ENCODE peak calls at places on chromosome 2, in nine cellular contexts. K is HCT116, I is HepG2, E is K562, X is A549, S is HL-60, N is GM12878, B is GM23338, W is SK-N-SH. O is an unnamed sample.

GRCh38 chr2:135913726-135914365 is 37.6 kb upstream of the MCM6 start:
- DNase-seq in S (no peak), E (peak), N (no peak), X (peak), I (peak), W (peak), B (peak), K (peak), O (peak)

GRCh38 chr2:146985753-146986152 is 859.1 kb upstream of the ACVR2A start:
- DNase-seq in N (no peak), X (no peak), E (no peak), S (no peak), W (no peak), K (no peak), B (no peak), I (no peak), O (no peak)

GRCh38 chr2:12131975-12132374 is 385.5 kb downstream of the LPIN1 start:
- DNase-seq in N (no peak), B (no peak), E (no peak), K (no peak), W (no peak), S (no peak), I (no peak), X (no peak), O (no peak)

GRCh38 chr2:213104089-213104902 is 47.1 kb downstream of the IKZF2 start:
- DNase-seq in W (no peak), I (no peak), S (no peak), X (no peak), N (no peak), K (no peak), B (no peak), E (no peak), O (no peak)

GRCh38 chr2:88016086-88016947 is at the start of gene RNU2-63P:
- DNase-seq in W (peak), X (peak), S (peak), N (peak), E (peak), K (peak), I (peak), B (peak), O (peak)

GRCh38 chr2:43212216-43212828 is 14.1 kb downstream of the ZFP36L2 start:
- DNase-seq in S (no peak), B (no peak), W (no peak), K (no peak), I (no peak), N (no peak), X (no peak), E (no peak), O (no peak)

GRCh38 chr2:73063909-73064875 is 7.3 kb downstream of the SFXN5 start:
- DNase-seq in W (no peak), K (peak), E (peak), S (no peak), I (no peak), N (no peak), B (peak), X (peak), O (peak)

GRCh38 chr2:240405654-240406313 is 29.7 kb upstream of the GPC1 start:
- DNase-seq in X (no peak), K (no peak), N (no peak), S (no peak), W (no peak), E (no peak), I (no peak), B (no peak), O (no peak)

GRCh38 chr2:27202829-27203228 is 9.0 kb upstream of the ATRAID start:
- DNase-seq in B (no peak), W (no peak), N (no peak), E (no peak), K (no peak), S (peak), X (no peak), I (no peak), O (no peak)

GRCh38 chr2:96264656-96265348 is 995 bp downstream of the TMEM127 start:
- DNase-seq in X (no peak), B (peak), N (no peak), W (peak), K (no peak), S (no peak), E (peak), I (peak), O (no peak)

GRCh38 chr2:1654696-1655374 is 89.5 kb downstream of the PXDN start:
- DNase-seq in K (no peak), N (no peak), W (no peak), B (no peak), X (no peak), S (no peak), E (no peak), I (no peak), O (no peak)

GRCh38 chr2:180707867-180708205 is 272.6 kb upstream of the UBE2E3 start:
- DNase-seq in S (peak), W (no peak), I (peak), N (no peak), K (peak), B (no peak), X (peak), E (peak), O (no peak)

GRCh38 chr2:23241611-23242245 is 143.3 kb upstream of the KLHL29 start:
- DNase-seq in X (peak), W (no peak), N (no peak), S (no peak), E (no peak), K (no peak), I (no peak), B (no peak), O (no peak)

GRCh38 chr2:71951718-71952404 is 195.8 kb downstream of the CYP26B1 start:
- DNase-seq in S (no peak), X (no peak), E (no peak), I (no peak), W (no peak), N (no peak), B (no peak), K (no peak), O (no peak)

GRCh38 chr2:209431701-209432100 is 7.9 kb downstream of the MAP2 start:
- DNase-seq in E (no peak), X (no peak), N (no peak), S (no peak), K (no peak), I (no peak), W (no peak), B (no peak), O (no peak)

GRCh38 chr2:101396352-101396717 is 9.0 kb upstream of the CREG2 start:
- DNase-seq in W (no peak), B (no peak), I (peak), X (peak), K (no peak), E (no peak), S (no peak), N (no peak), O (peak)

GRCh38 chr2:105689484-105689883 is 55.2 kb upstream of the NCK2 start:
- DNase-seq in X (no peak), E (no peak), B (no peak), S (no peak), N (no peak), I (no peak), K (no peak), W (no peak), O (no peak)

GRCh38 chr2:219452361-219453317 is 18.0 kb downstream of the SPEG start:
- DNase-seq in X (peak), K (peak), B (no peak), W (peak), S (no peak), N (no peak), I (no peak), E (peak), O (no peak)

GRCh38 chr2:64391940-64392339 is 62.0 kb upstream of the LGALSL start:
- DNase-seq in K (no peak), X (no peak), N (no peak), B (no peak), S (no peak), E (no peak), W (no peak), I (peak), O (no peak)

GRCh38 chr2:75340560-75340959 is 141.2 kb upstream of the TACR1 start:
- DNase-seq in E (no peak), X (no peak), B (no peak), N (no peak), I (no peak), W (no peak), S (no peak), K (no peak), O (no peak)

GRCh38 chr2:240581811-240582210 is 4.7 kb upstream of the CAPN10 start:
- DNase-seq in N (no peak), I (no peak), K (no peak), E (no peak), X (no peak), W (no peak), S (no peak), B (no peak), O (no peak)

GRCh38 chr2:39119732-39120520 is 925 bp downstream of the SOS1 start:
- DNase-seq in N (no peak), S (no peak), W (peak), B (peak), K (no peak), E (peak), X (peak), I (peak), O (no peak)

GRCh38 chr2:55598056-55598795 is 19.2 kb downstream of the PPP4R3B start:
- DNase-seq in B (no peak), I (no peak), S (no peak), K (no peak), X (no peak), W (no peak), N (no peak), E (no peak), O (no peak)

GRCh38 chr2:176445831-176446433 is 176.7 kb downstream of the MTX2 start:
- DNase-seq in I (peak), S (no peak), N (no peak), E (no peak), B (no peak), K (no peak), X (peak), W (no peak), O (peak)

GRCh38 chr2:50529600-50530218 is 502.2 kb downstream of the NRXN1 start:
- DNase-seq in B (peak), E (peak), I (peak), S (peak), K (peak), X (peak), W (peak), N (no peak), O (peak)

GRCh38 chr2:113769555-113769954 is 13.1 kb upstream of the SLC35F5 start:
- DNase-seq in E (no peak), X (no peak), I (peak), W (no peak), B (no peak), K (no peak), N (no peak), S (no peak), O (no peak)

GRCh38 chr2:47033102-47033880 is 117.7 kb upstream of the MCFD2 start:
- DNase-seq in S (no peak), K (no peak), X (no peak), I (peak), N (no peak), E (no peak), W (peak), B (no peak), O (no peak)

GRCh38 chr2:119283873-119284331 is 60.3 kb downstream of the STEAP3 start:
- DNase-seq in S (peak), N (no peak), K (no peak), B (no peak), W (no peak), X (no peak), E (no peak), I (no peak), O (no peak)

GRCh38 chr2:888211-888801 is 62.3 kb upstream of the SNTG2 start:
- DNase-seq in K (no peak), N (no peak), W (no peak), S (no peak), X (no peak), B (no peak), E (no peak), I (no peak), O (no peak)

GRCh38 chr2:74327627-74328026 is 15.6 kb downstream of the SLC4A5 start:
- DNase-seq in I (no peak), E (no peak), S (no peak), X (no peak), N (no peak), W (no peak), K (no peak), B (no peak), O (no peak)

GRCh38 chr2:159600752-159601151 is 15.6 kb downstream of the BAZ2B start:
- DNase-seq in K (peak), N (no peak), B (no peak), W (no peak), X (peak), S (no peak), E (peak), I (peak), O (no peak)

GRCh38 chr2:240051697-240052096 is 1.6 kb downstream of the OR6B3 start:
- DNase-seq in E (no peak), X (no peak), N (no peak), B (no peak), W (no peak), S (no peak), K (no peak), I (peak), O (no peak)

GRCh38 chr2:155703048-155703447 is 629.5 kb downstream of the NR4A2 start:
- DNase-seq in S (no peak), N (no peak), B (no peak), K (no peak), E (no peak), I (no peak), W (no peak), X (no peak), O (no peak)

GRCh38 chr2:65186093-65186868 is 41.4 kb upstream of the ACTR2 start:
- DNase-seq in E (no peak), B (no peak), W (no peak), I (peak), K (no peak), S (no peak), N (no peak), X (no peak), O (no peak)

GRCh38 chr2:47221956-47222355 is 66.8 kb upstream of the STPG4 start:
- DNase-seq in I (no peak), B (no peak), S (no peak), W (no peak), K (no peak), X (no peak), E (peak), N (no peak), O (no peak)

GRCh38 chr2:200219400-200220113 is 86.9 kb upstream of the SPATS2L start:
- DNase-seq in E (no peak), X (no peak), B (peak), S (no peak), W (no peak), K (no peak), I (peak), N (no peak), O (no peak)
- TF ChIP-seq REST in E (no peak), X (no peak), B (no peak), S (no peak), W (no peak), K (no peak), I (no peak), N (no peak), O (no peak)

DNA sequence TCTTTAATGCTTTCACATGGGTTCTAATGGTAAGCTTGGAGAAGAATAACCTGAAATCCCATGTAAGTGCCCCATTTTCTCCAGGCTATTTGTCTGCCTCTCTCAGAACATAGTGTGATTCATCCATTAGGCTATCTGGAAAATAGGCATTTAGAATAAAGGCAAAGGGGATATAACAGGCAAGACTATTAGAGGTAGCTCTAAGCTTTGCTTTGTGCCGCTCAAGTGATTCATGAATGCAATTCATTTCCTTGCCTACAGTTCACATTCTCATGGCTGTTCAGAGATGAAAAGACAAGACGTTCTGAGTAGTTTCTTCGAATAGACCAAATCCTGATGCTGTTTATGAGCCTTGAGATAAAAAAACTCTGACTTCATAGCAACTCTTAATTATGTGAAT is 101.7 kb downstream of the ANKRD44 start:
- DNase-seq in I (no peak), E (no peak), B (no peak), S (no peak), K (no peak), X (no peak), W (no peak), N (no peak), O (no peak)
- H3K4me3 ChIP-seq in I (no peak), E (no peak), B (no peak), S (no peak), K (no peak), X (no peak), W (no peak), N (peak), O (no peak)

DNA sequence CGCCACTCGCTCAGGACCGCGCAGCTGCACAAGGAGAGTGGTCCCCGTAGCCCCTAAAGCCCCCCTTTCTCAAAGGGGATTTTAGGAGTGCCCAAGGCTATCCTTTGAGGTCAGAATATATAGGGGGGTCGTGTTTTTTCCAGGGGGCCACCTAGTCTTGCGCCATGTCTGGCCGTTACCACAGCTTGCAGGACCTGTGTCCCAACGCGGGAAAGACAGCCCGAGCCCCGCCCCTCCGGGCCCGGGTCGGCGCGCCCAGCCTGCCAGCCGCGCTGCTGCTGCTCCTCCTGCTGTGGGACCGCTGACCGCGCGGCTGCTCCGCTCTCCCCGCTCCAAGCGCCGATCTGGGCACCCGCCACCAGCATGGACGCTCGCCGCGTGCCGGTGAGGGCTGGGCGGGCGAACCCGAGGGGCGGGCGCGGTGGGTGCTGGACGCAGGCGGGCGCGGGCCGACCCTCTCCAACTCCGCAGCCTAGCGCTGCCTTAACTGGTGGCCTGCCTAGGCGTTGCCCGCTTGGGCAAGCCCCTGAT is at the start of gene CDCA7:
- DNase-seq in S (peak), W (peak), I (peak), B (peak), N (no peak), X (peak), E (peak), K (peak), O (peak)
- TF ChIP-seq REST in S (peak), W (no peak), I (no peak), B (peak), N (no peak), X (peak), E (no peak), K (no peak), O (no peak)

GRCh38 chr2:70557171-70557838 is 3.7 kb upstream of the TGFA start:
- DNase-seq in I (peak), N (no peak), K (no peak), E (no peak), B (no peak), W (no peak), X (no peak), S (no peak), O (no peak)
- H3K4me3 ChIP-seq in I (peak), N (no peak), K (no peak), E (no peak), B (no peak), W (no peak), X (no peak), S (no peak), O (no peak)

GRCh38 chr2:165874445-165875039 is 79.0 kb downstream of the TTC21B start:
- DNase-seq in N (peak), S (peak), I (peak), W (peak), B (peak), X (peak), E (peak), K (peak), O (no peak)
- TF ChIP-seq REST in N (no peak), S (no peak), I (no peak), W (no peak), B (no peak), X (no peak), E (no peak), K (no peak), O (no peak)

DNA sequence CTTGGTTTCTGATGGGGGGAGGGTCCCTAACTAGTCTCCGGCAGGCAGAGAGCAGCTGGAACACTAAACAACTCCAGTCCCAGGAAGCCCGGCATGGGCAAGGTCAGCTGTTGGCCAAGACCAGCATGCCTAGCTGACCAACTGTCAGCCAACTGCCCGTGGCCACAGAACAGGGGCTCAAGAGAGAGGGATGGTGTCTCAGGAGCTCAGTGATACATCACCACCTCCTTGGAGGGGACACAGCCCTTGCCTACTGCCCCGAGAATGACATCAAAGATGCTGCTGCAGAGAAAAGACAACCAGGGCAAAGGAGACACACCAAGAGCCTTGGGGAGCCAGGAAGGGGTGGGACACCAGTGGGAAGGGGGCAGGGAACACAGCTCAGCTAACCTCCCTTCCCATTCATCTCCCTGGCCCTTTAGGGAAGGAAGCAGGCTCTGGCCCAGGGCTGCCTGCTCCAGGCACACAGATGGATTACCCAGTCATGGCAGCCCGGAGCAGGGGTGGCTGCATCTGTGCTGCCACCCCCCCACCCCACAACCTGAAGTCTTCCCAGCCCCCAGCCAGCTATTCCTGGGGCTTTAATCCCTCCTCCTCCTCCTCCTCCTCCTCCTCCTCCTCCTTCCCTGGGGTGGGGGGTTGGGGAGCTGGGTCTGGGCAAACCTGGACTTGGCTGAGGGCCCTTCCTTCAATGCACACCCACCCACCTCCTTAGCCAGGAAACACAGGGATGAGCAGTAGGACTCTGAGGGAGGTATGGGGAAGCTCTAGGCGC is 1.9 kb downstream of the BIN1 start:
- DNase-seq in X (no peak), W (peak), E (no peak), S (no peak), I (no peak), K (no peak), B (no peak), N (no peak), O (no peak)
- H3K4me3 ChIP-seq in X (no peak), W (peak), E (no peak), S (no peak), I (no peak), K (peak), B (peak), N (no peak), O (peak)

GRCh38 chr2:112034924-112035323 is 20.1 kb upstream of the TMEM87B start:
- DNase-seq in E (no peak), K (no peak), I (no peak), B (no peak), S (no peak), X (no peak), W (no peak), N (no peak), O (no peak)

GRCh38 chr2:112031473-112031872 is 23.6 kb upstream of the TMEM87B start:
- DNase-seq in B (peak), N (no peak), X (no peak), S (no peak), K (no peak), E (no peak), I (no peak), W (no peak), O (no peak)

GRCh38 chr2:112031916-112032582 is 23.0 kb upstream of the TMEM87B start:
- DNase-seq in B (peak), N (no peak), E (no peak), W (no peak), I (no peak), X (no peak), S (no peak), K (no peak), O (no peak)

GRCh38 chr2:112032615-112033457 is 22.2 kb upstream of the TMEM87B start:
- DNase-seq in N (no peak), S (peak), B (no peak), K (peak), W (no peak), X (no peak), I (no peak), E (no peak), O (no peak)

DNA sequence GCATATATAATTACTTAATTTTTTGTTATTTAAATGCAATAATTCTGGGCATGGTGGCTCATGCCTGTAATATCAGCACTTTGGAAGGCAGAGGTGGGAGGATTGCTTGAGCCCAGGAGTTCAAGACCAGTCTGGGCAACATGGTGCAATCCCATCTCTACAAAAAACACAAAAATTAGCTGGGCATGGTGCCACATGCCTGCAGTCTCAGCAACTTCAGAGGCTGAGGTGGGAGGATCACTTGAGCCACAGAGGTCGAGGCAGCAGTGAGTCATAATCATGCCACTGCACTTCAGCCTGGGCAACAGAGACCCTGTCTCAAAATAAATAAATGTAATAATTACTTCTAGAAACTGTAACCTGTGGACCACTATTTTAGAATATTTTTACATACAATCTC is 21.5 kb upstream of the TMEM87B start:
- DNase-seq in K (peak), W (no peak), X (no peak), E (no peak), S (no peak), B (no peak), I (no peak), N (no peak), O (no peak)
- TF ChIP-seq REST in K (no peak), W (no peak), X (no peak), E (no peak), S (no peak), B (no peak), I (no peak), N (no peak), O (no peak)